ENCODE peak calls at places on chromosome 16, in six cellular contexts. Y is H1, Z is GM12891, E is SK-N-SH, S is HepG2, Q is K562. M is an unnamed sample.

GRCh38 chr16:8934601-8935000 is 29.1 kb downstream of the USP7 start:
- DNase-seq in Y (no peak), Z (no peak), E (no peak), S (no peak), Q (no peak), M (no peak)

GRCh38 chr16:1102921-1103648 is 7.0 kb upstream of the C1QTNF8 start:
- DNase-seq in Y (peak; percentile 94), Z (peak; percentile 95), E (peak; percentile 93), S (no peak), Q (peak; percentile 92), M (peak; percentile 91)

GRCh38 chr16:61146429-61146828 is 889.8 kb downstream of the CDH8 start:
- DNase-seq in Y (no peak), Z (no peak), E (no peak), S (no peak), Q (no peak), M (no peak)

GRCh38 chr16:9092963-9093477 is 1.6 kb downstream of the HAPSTR1 start:
- DNase-seq in Y (peak; percentile 51), Z (no peak), E (peak; percentile 20), S (no peak), Q (no peak), M (no peak)

GRCh38 chr16:67528222-67528869 is at the start of gene RIPOR1:
- DNase-seq in Y (peak; percentile 67), Z (peak; percentile 66), E (peak; percentile 94), S (peak; percentile 45), Q (peak; percentile 97), M (peak; percentile 76)

GRCh38 chr16:31005350-31006085 is 4.9 kb downstream of the STX1B start:
- DNase-seq in Y (no peak), Z (no peak), E (peak; percentile 4), S (no peak), Q (no peak), M (no peak)

GRCh38 chr16:84643180-84643583 is 5.1 kb upstream of the KLHL36 start:
- DNase-seq in Y (no peak), Z (no peak), E (no peak), S (peak; percentile 35), Q (no peak), M (no peak)

GRCh38 chr16:77288222-77288621 is 89.0 kb downstream of the SYCE1L start:
- DNase-seq in Y (no peak), Z (no peak), E (no peak), S (no peak), Q (no peak), M (no peak)

GRCh38 chr16:14375132-14375491 is 254.9 kb downstream of the PARN start:
- DNase-seq in Y (no peak), Z (no peak), E (no peak), S (no peak), Q (no peak), M (no peak)

GRCh38 chr16:84079664-84080063 is 37.1 kb upstream of the SLC38A8 start:
- DNase-seq in Y (no peak), Z (no peak), E (no peak), S (no peak), Q (no peak), M (no peak)

GRCh38 chr16:54928016-54928356 is 2.7 kb upstream of the IRX5 start:
- DNase-seq in Y (no peak), Z (no peak), E (no peak), S (no peak), Q (no peak), M (no peak)

GRCh38 chr16:85052536-85052935 is 24.9 kb downstream of the KIAA0513 start:
- DNase-seq in Y (no peak), Z (no peak), E (no peak), S (no peak), Q (no peak), M (no peak)

GRCh38 chr16:11072420-11073153 is 128.2 kb downstream of the CLEC16A start:
- DNase-seq in Y (no peak), Z (no peak), E (no peak), S (no peak), Q (no peak), M (no peak)

GRCh38 chr16:27739606-27740357 is 189.8 kb downstream of the KATNIP start:
- DNase-seq in Y (no peak), Z (no peak), E (no peak), S (no peak), Q (no peak), M (no peak)

GRCh38 chr16:585351-585750 is 4.5 kb upstream of the RAB40C start:
- DNase-seq in Y (no peak), Z (no peak), E (peak; percentile 83), S (peak; percentile 46), Q (no peak), M (no peak)

GRCh38 chr16:57507414-57508083 is 21.3 kb upstream of the DOK4 start:
- DNase-seq in Y (no peak), Z (no peak), E (peak; percentile 82), S (no peak), Q (no peak), M (no peak)

GRCh38 chr16:913817-914440 is 56.9 kb downstream of the LMF1 start:
- DNase-seq in Y (no peak), Z (no peak), E (no peak), S (no peak), Q (no peak), M (no peak)

GRCh38 chr16:53372942-53373871 is 61.1 kb upstream of the RBL2 start:
- DNase-seq in Y (peak; percentile 87), Z (peak; percentile 43), E (peak; percentile 53), S (no peak), Q (peak; percentile 39), M (no peak)

GRCh38 chr16:13793788-13794461 is 126.0 kb upstream of the ERCC4 start:
- DNase-seq in Y (no peak), Z (no peak), E (no peak), S (no peak), Q (no peak), M (no peak)

GRCh38 chr16:88784074-88784855 is 755 bp downstream of the PIEZO1 start:
- DNase-seq in Y (peak; percentile 83), Z (no peak), E (peak; percentile 81), S (peak; percentile 75), Q (peak; percentile 79), M (no peak)

GRCh38 chr16:72285728-72286127 is 113.8 kb upstream of the PMFBP1 start:
- DNase-seq in Y (no peak), Z (no peak), E (no peak), S (no peak), Q (no peak), M (no peak)

GRCh38 chr16:78599271-78599670 is 499.8 kb downstream of the WWOX start:
- DNase-seq in Y (no peak), Z (no peak), E (peak; percentile 11), S (no peak), Q (no peak), M (no peak)

GRCh38 chr16:24041834-24042631 is 206.2 kb downstream of the PRKCB start:
- DNase-seq in Y (peak; percentile 88), Z (peak; percentile 73), E (peak; percentile 75), S (peak; percentile 50), Q (peak; percentile 73), M (peak; percentile 60)

GRCh38 chr16:53545433-53545832 is 42.4 kb upstream of the AKTIP start:
- DNase-seq in Y (no peak), Z (no peak), E (no peak), S (peak; percentile 18), Q (no peak), M (no peak)

GRCh38 chr16:12513057-12513790 is 290.5 kb downstream of the CPPED1 start:
- DNase-seq in Y (no peak), Z (no peak), E (no peak), S (no peak), Q (no peak), M (no peak)

GRCh38 chr16:81448154-81449131 is 3.8 kb downstream of the CMIP start:
- DNase-seq in Y (no peak), Z (no peak), E (no peak), S (peak; percentile 98), Q (no peak), M (no peak)
- TF ChIP-seq TAF1 in Y (no peak), Z (no peak), E (no peak), S (peak; percentile 94), Q (no peak), M (no peak)

GRCh38 chr16:79712273-79712672 is 111.7 kb upstream of the MAF start:
- DNase-seq in Y (no peak), Z (no peak), E (no peak), S (no peak), Q (no peak), M (no peak)
- TF ChIP-seq TAF1 in Y (no peak), Z (no peak), E (no peak), S (no peak), Q (no peak), M (no peak)

DNA sequence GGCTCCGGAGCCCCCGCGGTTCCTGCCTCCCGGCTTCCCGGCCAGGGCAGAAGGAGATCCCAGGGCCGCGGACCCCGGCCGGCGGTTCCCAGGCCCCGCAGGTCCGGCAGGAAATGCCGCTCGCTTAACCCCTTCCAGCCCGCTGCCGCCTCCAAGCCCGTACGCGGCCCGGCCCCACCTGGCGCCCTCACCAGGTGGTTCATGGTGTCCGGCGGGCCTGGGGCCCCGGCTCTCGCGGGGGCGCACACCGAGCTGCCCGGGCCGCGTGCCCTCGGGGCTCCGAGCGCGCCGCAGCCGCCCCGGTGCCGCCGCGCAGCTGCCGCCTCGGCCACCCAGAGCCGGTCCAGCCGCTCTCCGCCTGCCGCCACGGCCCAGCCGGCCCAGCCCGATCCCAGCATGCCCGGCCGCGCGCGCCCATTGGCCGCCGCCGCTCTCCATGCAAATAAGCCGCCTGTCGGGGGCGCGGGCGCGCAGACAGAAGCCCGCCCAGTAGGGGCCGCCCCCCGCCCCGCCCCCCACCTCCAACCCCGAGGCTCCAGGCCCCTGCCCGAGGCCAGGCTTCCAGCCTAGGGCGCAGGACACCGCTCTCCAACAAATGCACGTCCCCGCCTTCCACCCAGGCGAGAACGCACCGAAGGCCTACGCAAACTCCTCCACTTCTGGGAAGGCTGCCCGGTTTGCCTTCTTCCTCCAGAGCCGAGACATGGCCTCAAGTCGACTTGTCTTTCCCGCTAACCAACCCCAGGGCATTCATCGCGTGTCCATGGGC is at the start of gene BCAR1:
- DNase-seq in Y (peak; percentile 89), Z (peak; percentile 95), E (peak; percentile 97), S (peak; percentile 86), Q (peak; percentile 94), M (peak; percentile 85)
- TF ChIP-seq TAF1 in Y (peak; percentile 76), Z (no peak), E (peak; percentile 10), S (peak; percentile 15), Q (peak; percentile 54), M (no peak)

GRCh38 chr16:68713430-68713829 is 23.7 kb upstream of the CDH1 start:
- DNase-seq in Y (no peak), Z (no peak), E (no peak), S (peak; percentile 44), Q (no peak), M (no peak)

GRCh38 chr16:68718596-68718995 is 18.5 kb upstream of the CDH1 start:
- DNase-seq in Y (no peak), Z (no peak), E (no peak), S (no peak), Q (no peak), M (no peak)

GRCh38 chr16:68715471-68715870 is 21.6 kb upstream of the CDH1 start:
- DNase-seq in Y (no peak), Z (no peak), E (no peak), S (peak; percentile 62), Q (no peak), M (no peak)

GRCh38 chr16:68719993-68720489 is 17.1 kb upstream of the CDH1 start:
- DNase-seq in Y (no peak), Z (no peak), E (no peak), S (no peak), Q (no peak), M (no peak)

DNA sequence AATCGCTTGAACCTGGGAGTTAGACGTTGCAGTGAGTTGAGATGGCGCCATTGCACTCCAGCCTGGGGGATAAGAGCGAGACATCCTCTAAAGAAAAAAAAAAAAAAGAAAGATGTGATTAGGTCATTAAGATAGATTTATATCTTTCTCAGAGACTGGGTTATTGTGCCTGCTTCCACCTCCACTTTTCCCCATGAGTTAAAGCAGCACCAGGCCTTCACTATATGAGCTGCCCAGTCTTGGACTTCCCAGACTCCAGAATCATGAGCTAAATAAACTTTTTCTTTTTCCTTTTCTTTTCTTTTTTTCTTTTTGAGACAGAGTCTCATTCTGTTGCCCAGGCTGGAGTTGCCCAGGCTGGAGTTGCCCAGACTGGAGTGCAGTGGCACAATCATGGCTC is 19.4 kb upstream of the CDH1 start:
- DNase-seq in Y (no peak), Z (no peak), E (no peak), S (no peak), Q (no peak), M (no peak)
- TF ChIP-seq TAF1 in Y (no peak), Z (no peak), E (no peak), S (no peak), Q (no peak), M (no peak)